ENCODE peak calls at places on chromosome 15, in four cellular contexts. A is H1, Q is HCT116, Y is GM12878. K is an unnamed sample.

GRCh38 chr15:78778422-78778821 is 32.8 kb downstream of the ADAMTS7 start:
- DNase-seq in A (no peak), Q (no peak), Y (no peak), K (no peak)

GRCh38 chr15:89114974-89115373 is 26.7 kb downstream of the ABHD2 start:
- DNase-seq in A (no peak), Q (no peak), Y (no peak), K (peak)

GRCh38 chr15:58447244-58448010 is 15.6 kb downstream of the LIPC start:
- DNase-seq in A (no peak), Q (no peak), Y (no peak), K (no peak)

GRCh38 chr15:26013946-26014345 is 150.8 kb upstream of the ATP10A start:
- DNase-seq in A (no peak), Q (no peak), Y (no peak), K (peak)

GRCh38 chr15:72315706-72316370 is 4.1 kb downstream of the CELF6 start:
- DNase-seq in A (peak), Q (no peak), Y (no peak), K (no peak)

GRCh38 chr15:25245801-25246622 is 192.8 kb downstream of the UBE3A start:
- DNase-seq in A (peak), Q (no peak), Y (no peak), K (no peak)

GRCh38 chr15:73022156-73022555 is 30.1 kb upstream of the NEO1 start:
- DNase-seq in A (no peak), Q (no peak), Y (no peak), K (no peak)

GRCh38 chr15:43118829-43119228 is 13.0 kb upstream of the UBR1 start:
- DNase-seq in A (no peak), Q (no peak), Y (no peak), K (no peak)

GRCh38 chr15:44788748-44789147 is 52.4 kb downstream of the TRIM69 start:
- DNase-seq in A (no peak), Q (no peak), Y (no peak), K (no peak)

GRCh38 chr15:68552773-68553172 is 26.0 kb upstream of the CORO2B start:
- DNase-seq in A (no peak), Q (no peak), Y (no peak), K (no peak)

GRCh38 chr15:42151736-42152135 is 4.7 kb downstream of the PLA2G4F start:
- DNase-seq in A (no peak), Q (no peak), Y (no peak), K (no peak)

GRCh38 chr15:77857419-77857818 is 220.1 kb downstream of the TBC1D2B start:
- DNase-seq in A (no peak), Q (no peak), Y (no peak), K (no peak)

GRCh38 chr15:75350601-75351331 is 3.9 kb downstream of the NEIL1 start:
- DNase-seq in A (no peak), Q (no peak), Y (no peak), K (no peak)

GRCh38 chr15:58229297-58229768 is 91.2 kb downstream of the AQP9 start:
- DNase-seq in A (no peak), Q (no peak), Y (no peak), K (no peak)

GRCh38 chr15:31545257-31545656 is 218.6 kb downstream of the KLF13 start:
- DNase-seq in A (no peak), Q (no peak), Y (no peak), K (no peak)

GRCh38 chr15:47351501-47351900 is 365.8 kb upstream of the SEMA6D start:
- DNase-seq in A (no peak), Q (no peak), Y (no peak), K (no peak)

GRCh38 chr15:78046796-78047341 is 30.6 kb downstream of the TBC1D2B start:
- DNase-seq in A (no peak), Q (no peak), Y (no peak), K (no peak)

GRCh38 chr15:101487060-101487459 is 2.4 kb downstream of the PCSK6 start:
- DNase-seq in A (no peak), Q (no peak), Y (no peak), K (no peak)

GRCh38 chr15:101489236-101489632 is 273 bp downstream of the PCSK6 start:
- DNase-seq in A (peak), Q (peak), Y (no peak), K (peak)

GRCh38 chr15:101490408-101490891 is 943 bp upstream of the PCSK6 start:
- DNase-seq in A (no peak), Q (no peak), Y (no peak), K (no peak)

GRCh38 chr15:101489633-101490407 is at the start of gene PCSK6:
- DNase-seq in A (peak), Q (no peak), Y (no peak), K (peak)

GRCh38 chr15:101488300-101489164 is 975 bp downstream of the PCSK6 start:
- DNase-seq in A (peak), Q (no peak), Y (no peak), K (no peak)
- TF ChIP-seq JUND in A (no peak), Q (no peak), Y (no peak), K (no peak)

GRCh38 chr15:63347074-63347859 is 34.4 kb downstream of the CA12 start:
- DNase-seq in A (no peak), Q (no peak), Y (no peak), K (no peak)

GRCh38 chr15:63349156-63349555 is 32.5 kb downstream of the CA12 start:
- DNase-seq in A (no peak), Q (no peak), Y (no peak), K (no peak)

GRCh38 chr15:63350178-63350621 is 31.4 kb downstream of the CA12 start:
- DNase-seq in A (no peak), Q (no peak), Y (no peak), K (no peak)

GRCh38 chr15:63349621-63350020 is 32.0 kb downstream of the CA12 start:
- DNase-seq in A (no peak), Q (no peak), Y (no peak), K (no peak)

GRCh38 chr15:63348392-63348791 is 33.3 kb downstream of the CA12 start:
- DNase-seq in A (no peak), Q (no peak), Y (no peak), K (peak)
- TF ChIP-seq JUND in A (no peak), Q (no peak), Y (no peak), K (no peak)

GRCh38 chr15:87477056-87477455 is 779.5 kb downstream of the NTRK3 start:
- DNase-seq in A (no peak), Q (no peak), Y (no peak), K (no peak)

GRCh38 chr15:87483468-87483867 is 773.1 kb downstream of the NTRK3 start:
- DNase-seq in A (no peak), Q (no peak), Y (no peak), K (no peak)

GRCh38 chr15:87478688-87479072 is 777.9 kb downstream of the NTRK3 start:
- DNase-seq in A (no peak), Q (no peak), Y (no peak), K (no peak)

DNA sequence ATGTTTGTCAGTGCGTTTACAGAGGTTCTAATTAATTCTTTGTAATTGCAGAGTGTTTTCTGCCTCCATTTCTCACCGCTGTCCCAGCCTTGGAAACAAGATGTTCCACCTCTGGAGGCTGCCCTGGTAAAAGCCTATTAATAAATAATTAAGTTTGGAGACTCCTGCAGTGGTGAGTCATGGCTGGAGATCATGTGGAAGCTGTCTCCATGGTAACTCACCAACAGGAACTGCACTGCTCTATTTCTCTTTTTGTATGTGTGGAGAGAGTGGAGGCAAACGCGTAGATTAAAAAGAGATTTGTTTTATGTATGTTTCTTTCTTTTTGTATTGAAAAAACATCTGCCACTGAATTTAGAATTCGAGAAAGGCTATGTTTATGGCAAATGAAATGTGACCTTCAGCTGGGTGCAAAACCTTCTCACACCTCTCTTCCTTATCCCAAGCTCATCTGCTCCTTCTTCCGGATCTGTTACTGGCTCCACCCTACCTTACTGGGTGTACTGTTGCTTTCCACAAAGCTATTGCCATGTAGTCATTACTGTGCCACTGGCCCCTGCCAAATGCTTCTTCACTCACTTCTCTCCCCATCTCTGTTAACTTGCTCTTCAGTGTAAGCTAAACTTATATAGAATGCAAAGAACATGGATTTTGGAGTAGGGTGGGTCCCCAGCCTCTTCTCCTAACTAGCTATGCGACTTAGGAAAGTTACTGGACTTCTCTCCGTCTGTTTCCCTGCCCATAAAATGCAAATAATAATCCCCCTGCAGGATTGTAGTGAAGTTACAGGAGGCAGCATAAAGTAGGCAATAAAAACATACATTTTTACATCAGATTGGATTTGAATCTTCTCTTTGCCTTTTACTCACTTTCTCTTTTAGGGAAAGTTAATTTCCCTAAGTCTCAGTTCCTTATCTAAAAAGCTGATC is 778.5 kb downstream of the NTRK3 start:
- DNase-seq in A (no peak), Q (no peak), Y (no peak), K (peak)
- TF ChIP-seq JUND in A (peak), Q (no peak), Y (no peak), K (no peak)

GRCh38 chr15:34364041-34364440 is 3.0 kb downstream of the LPCAT4 start:
- DNase-seq in A (no peak), Q (no peak), Y (no peak), K (no peak)

GRCh38 chr15:34365836-34366235 is 1.2 kb downstream of the LPCAT4 start:
- DNase-seq in A (no peak), Q (no peak), Y (no peak), K (no peak)

GRCh38 chr15:34365073-34365825 is 1.7 kb downstream of the LPCAT4 start:
- DNase-seq in A (no peak), Q (no peak), Y (no peak), K (no peak)

GRCh38 chr15:34367128-34368081 is at the start of gene LPCAT4:
- DNase-seq in A (peak), Q (peak), Y (peak), K (peak)

DNA sequence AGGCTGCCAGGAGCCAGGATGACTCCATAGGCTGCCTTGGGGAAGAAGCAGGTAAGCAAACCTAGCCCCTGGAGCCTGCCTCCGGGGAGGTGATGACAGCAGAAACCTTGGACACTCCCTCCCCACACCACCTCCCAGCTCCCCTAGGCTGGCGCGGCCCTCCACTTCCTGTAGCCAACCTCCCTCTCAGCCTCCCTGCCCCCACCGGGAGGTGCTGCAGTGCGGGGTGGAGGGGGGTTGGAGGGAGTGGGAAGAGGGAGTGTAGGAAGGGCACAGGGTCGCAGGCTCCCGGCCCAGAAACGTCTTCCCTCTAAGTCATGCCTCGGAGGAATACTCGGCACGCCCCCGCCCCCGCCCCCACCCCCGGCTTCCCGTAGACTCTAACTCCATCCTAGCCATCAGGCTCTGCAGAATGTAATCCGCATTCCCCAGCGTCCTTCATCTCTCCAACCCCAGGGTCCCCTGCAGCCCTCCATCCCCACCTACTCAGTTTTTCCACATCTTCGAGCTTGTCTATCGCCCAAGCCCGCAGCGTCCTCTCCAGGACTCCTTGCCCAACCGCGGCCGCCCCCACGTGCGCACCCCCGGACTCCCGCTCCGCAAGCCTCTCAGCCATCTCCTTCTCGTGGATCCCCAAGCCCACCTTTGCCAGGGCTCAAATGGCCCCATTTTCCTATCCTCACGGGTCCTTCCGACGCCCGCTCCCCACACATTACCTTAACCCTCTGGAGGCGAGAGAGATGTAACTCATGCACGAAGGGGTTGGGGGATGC is 539 bp downstream of the LPCAT4 start:
- DNase-seq in A (peak), Q (no peak), Y (no peak), K (peak)
- TF ChIP-seq JUND in A (no peak), Q (no peak), Y (no peak), K (no peak)

GRCh38 chr15:36907295-36907694 is 193.1 kb downstream of the MEIS2 start:
- DNase-seq in A (no peak), Q (no peak), Y (no peak), K (no peak)

GRCh38 chr15:36903195-36903594 is 197.2 kb downstream of the MEIS2 start:
- DNase-seq in A (no peak), Q (no peak), Y (no peak), K (no peak)

GRCh38 chr15:36905908-36906307 is 194.4 kb downstream of the MEIS2 start:
- DNase-seq in A (no peak), Q (no peak), Y (no peak), K (no peak)

GRCh38 chr15:36901012-36901411 is 199.3 kb downstream of the MEIS2 start:
- DNase-seq in A (no peak), Q (no peak), Y (no peak), K (no peak)

GRCh38 chr15:36903922-36904479 is 196.3 kb downstream of the MEIS2 start:
- DNase-seq in A (no peak), Q (no peak), Y (no peak), K (peak)
- TF ChIP-seq JUND in A (no peak), Q (no peak), Y (no peak), K (no peak)

GRCh38 chr15:70528270-70528706 is 235.1 kb downstream of the UACA start:
- DNase-seq in A (peak), Q (peak), Y (peak), K (no peak)
- TF ChIP-seq JUND in A (no peak), Q (no peak), Y (no peak), K (no peak)

GRCh38 chr15:39582977-39583585 is 2.2 kb downstream of the THBS1 start:
- DNase-seq in A (no peak), Q (no peak), Y (no peak), K (no peak)
- TF ChIP-seq JUND in A (no peak), Q (no peak), Y (no peak), K (no peak)

GRCh38 chr15:39409876-39410505 is 170.9 kb upstream of the THBS1 start:
- DNase-seq in A (no peak), Q (no peak), Y (no peak), K (no peak)

GRCh38 chr15:39415634-39416033 is 165.2 kb upstream of the THBS1 start:
- DNase-seq in A (no peak), Q (no peak), Y (no peak), K (no peak)

GRCh38 chr15:39413558-39413957 is 167.3 kb upstream of the THBS1 start:
- DNase-seq in A (no peak), Q (no peak), Y (peak), K (no peak)

GRCh38 chr15:39407116-39407515 is 173.8 kb upstream of the THBS1 start:
- DNase-seq in A (no peak), Q (no peak), Y (no peak), K (no peak)

GRCh38 chr15:39411102-39411989 is 169.5 kb upstream of the THBS1 start:
- DNase-seq in A (no peak), Q (no peak), Y (peak), K (no peak)
- TF ChIP-seq JUND in A (no peak), Q (no peak), Y (no peak), K (no peak)